ENCODE peak calls at places on chromosomes 5 and 9, in four cellular contexts. H is stomach, O is ovary, J is uterus. X is an unnamed sample.

GRCh38 chr9:11915699-11916098 is 777.5 kb upstream of the TYRP1 start:
- DNase-seq in H (no peak), O (no peak), J (no peak), X (no peak)

GRCh38 chr5:7361593-7361992 is 34.3 kb upstream of the ADCY2 start:
- DNase-seq in H (no peak), O (no peak), J (no peak), X (no peak)

GRCh38 chr5:148986636-148987035 is 76.2 kb downstream of the SH3TC2 start:
- DNase-seq in H (no peak), O (no peak), J (no peak), X (no peak)

GRCh38 chr9:133780404-133780945 is 42.3 kb upstream of the SARDH start:
- DNase-seq in H (no peak), O (no peak), J (no peak), X (no peak)

GRCh38 chr9:97478301-97478981 is 23.0 kb upstream of the TMOD1 start:
- DNase-seq in H (no peak), O (no peak), J (no peak), X (no peak)

GRCh38 chr9:27088981-27089380 is 20.0 kb upstream of the TEK start:
- DNase-seq in H (no peak), O (no peak), J (no peak), X (no peak)

GRCh38 chr5:172573115-172573882 is 67.8 kb upstream of the NEURL1B start:
- DNase-seq in H (no peak), O (no peak), J (no peak), X (no peak)

GRCh38 chr9:83473488-83473971 is 64.7 kb downstream of the FRMD3 start:
- DNase-seq in H (no peak), O (no peak), J (no peak), X (no peak)

GRCh38 chr5:570886-571285 is 41.3 kb upstream of the CEP72 start:
- DNase-seq in H (no peak), O (no peak), J (no peak), X (no peak)

GRCh38 chr9:419571-420156 is 205.0 kb downstream of the DOCK8 start:
- DNase-seq in H (peak), O (no peak), J (no peak), X (no peak)

GRCh38 chr5:150406120-150407096 is 6.3 kb downstream of the CD74 start:
- DNase-seq in H (no peak), O (no peak), J (no peak), X (no peak)

GRCh38 chr9:113708821-113709713 is 167.0 kb upstream of the ZNF618 start:
- DNase-seq in H (no peak), O (no peak), J (no peak), X (no peak)
- TF ChIP-seq POLR2A in H (no peak), O (no peak), J (no peak), X (no peak)

GRCh38 chr5:95620030-95620869 is at the start of gene GPR150:
- DNase-seq in H (peak), O (no peak), J (no peak), X (no peak)
- TF ChIP-seq POLR2A in H (no peak), O (no peak), J (no peak), X (no peak)

GRCh38 chr5:132265336-132266030 is 8.0 kb downstream of the PDLIM4 start:
- DNase-seq in H (no peak), O (peak), J (peak), X (no peak)
- TF ChIP-seq POLR2A in H (no peak), O (peak), J (peak), X (no peak)

DNA sequence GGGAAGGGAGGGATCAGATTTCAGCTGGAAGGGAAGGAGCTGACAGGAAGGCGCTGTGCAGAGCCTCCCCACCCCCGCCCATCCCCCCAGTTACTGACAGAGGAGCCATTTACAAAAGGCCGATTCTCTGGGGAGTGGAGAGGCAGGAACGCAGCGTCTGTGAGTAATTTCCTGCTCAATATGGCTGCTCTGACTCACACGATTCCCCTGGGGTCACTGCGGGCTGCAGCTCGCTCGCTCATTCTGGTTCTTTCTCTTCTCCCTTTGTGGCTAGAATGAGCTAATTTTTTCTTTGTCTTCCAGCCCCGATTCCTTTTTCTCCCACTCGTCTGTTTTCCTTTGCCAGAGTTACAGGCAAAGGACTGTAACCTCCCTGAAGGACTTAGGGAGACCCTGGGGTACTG is 28.8 kb downstream of the PTPA start:
- DNase-seq in H (peak), O (peak), J (peak), X (peak)
- TF ChIP-seq POLR2A in H (no peak), O (no peak), J (peak), X (peak)

DNA sequence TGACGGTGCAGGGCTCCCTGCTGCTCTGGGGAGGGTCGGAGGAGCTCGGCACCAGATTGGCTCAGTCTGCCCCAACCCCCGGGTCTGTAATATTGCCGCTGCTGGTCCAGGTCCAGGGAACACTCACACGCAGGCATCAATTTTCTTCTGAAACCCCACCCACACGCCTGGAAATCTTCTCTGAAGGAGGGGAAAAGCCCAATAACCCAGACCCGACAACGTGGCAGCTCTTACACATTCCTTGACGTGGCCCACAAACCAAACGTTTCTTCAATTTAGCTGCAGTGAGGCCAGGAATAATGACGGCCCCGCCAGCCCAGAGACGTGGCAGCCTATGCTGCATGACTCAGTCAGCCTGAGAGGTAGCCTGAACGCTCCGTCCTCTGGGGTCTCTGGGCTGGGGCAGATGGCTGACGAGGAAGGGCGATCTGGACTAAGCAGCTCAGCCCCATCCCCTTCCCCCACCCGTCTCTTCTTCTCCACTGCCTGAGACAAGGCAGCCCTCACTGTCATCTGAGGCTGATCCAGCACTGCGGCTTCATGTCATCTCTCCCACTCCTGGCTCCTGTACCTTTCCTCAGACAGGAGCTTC is 9.9 kb upstream of the SPARC start:
- DNase-seq in H (no peak), O (peak), J (peak), X (peak)
- TF ChIP-seq POLR2A in H (no peak), O (peak), J (peak), X (no peak)

GRCh38 chr5:107930092-107930491 is 259.4 kb upstream of the EFNA5 start:
- DNase-seq in H (no peak), O (no peak), J (no peak), X (no peak)
- TF ChIP-seq POLR2A in H (no peak), O (no peak), J (no peak), X (no peak)

DNA sequence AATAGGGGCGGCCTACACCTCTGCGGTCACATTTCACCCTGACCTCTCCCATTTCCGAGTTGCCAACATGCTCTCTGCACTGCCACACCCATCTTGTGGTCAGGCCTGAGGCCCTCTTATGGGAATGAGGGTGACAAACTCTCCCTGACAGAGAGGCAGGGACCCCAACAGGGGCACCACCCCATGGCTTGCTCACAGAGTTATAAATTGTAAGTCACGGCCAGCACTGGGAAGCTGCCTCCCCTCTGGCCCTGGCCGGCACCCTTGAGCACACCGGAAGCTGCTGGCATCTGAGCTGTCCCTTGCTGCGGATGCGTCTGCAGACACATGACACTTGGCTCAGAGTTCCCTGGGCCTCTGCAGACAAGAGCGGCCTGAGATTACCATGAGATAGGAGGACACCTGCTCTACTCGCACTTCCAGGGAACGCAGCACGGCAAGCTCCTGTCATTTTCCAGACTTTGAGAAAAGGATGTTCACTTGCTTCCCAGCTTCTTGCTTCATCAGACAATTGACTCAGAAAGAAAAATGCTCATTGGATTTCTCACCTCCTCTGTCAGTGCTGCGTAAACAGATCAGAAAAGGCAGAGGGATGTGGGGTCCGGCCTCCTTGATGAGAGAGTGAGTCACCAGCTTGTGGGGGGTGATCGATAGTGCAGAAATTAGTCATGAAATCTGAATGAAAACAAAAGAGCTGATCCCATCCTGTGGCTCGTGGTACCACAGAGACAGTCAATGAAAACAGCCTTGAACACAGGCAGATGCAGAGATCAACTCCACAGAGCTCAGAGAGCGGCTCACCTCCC is 269.8 kb downstream of the SYK start:
- DNase-seq in H (no peak), O (no peak), J (no peak), X (peak)
- TF ChIP-seq POLR2A in H (no peak), O (no peak), J (no peak), X (peak)

GRCh38 chr9:89604463-89605180 is at the start of gene GADD45G:
- DNase-seq in H (peak), O (peak), J (peak), X (peak)
- TF ChIP-seq POLR2A in H (no peak), O (peak), J (peak), X (peak)

GRCh38 chr9:14932246-14932645 is 22.0 kb upstream of the FREM1 start:
- DNase-seq in H (no peak), O (no peak), J (no peak), X (no peak)
- TF ChIP-seq POLR2A in H (no peak), O (no peak), J (no peak), X (no peak)

GRCh38 chr9:137423001-137423809 is at the start of the genes EXD3 and NOXA1:
- DNase-seq in H (peak), O (peak), J (peak), X (peak)

GRCh38 chr9:137426018-137426681 is 3.0 kb downstream of the NOXA1 start:
- DNase-seq in H (no peak), O (peak), J (no peak), X (no peak)

GRCh38 chr9:137421838-137422667 is 909 bp downstream of the EXD3 start:
- DNase-seq in H (no peak), O (no peak), J (no peak), X (no peak)

GRCh38 chr9:137422668-137423000 is 328 bp downstream of the EXD3 start:
- DNase-seq in H (no peak), O (peak), J (no peak), X (no peak)

GRCh38 chr9:137423810-137424291 is 658 bp downstream of the NOXA1 start:
- DNase-seq in H (peak), O (peak), J (peak), X (no peak)
- TF ChIP-seq POLR2A in H (no peak), O (peak), J (no peak), X (no peak)